ENCODE peak calls at places on chromosomes 2 and 18, in eight cellular contexts. I, H, C, W, A, Y, O and D are unnamed samples.

GRCh38 chr2:30548386-30548785 is 101.3 kb downstream of the LCLAT1 start:
- DNase-seq in Y (no peak), H (no peak), I (no peak), O (no peak), W (no peak), A (no peak), C (no peak), D (no peak)

GRCh38 chr2:8976419-8976818 is 27.1 kb downstream of the MBOAT2 start:
- DNase-seq in I (no peak), A (no peak), H (no peak), W (no peak), C (no peak), O (no peak), Y (no peak), D (no peak)

GRCh38 chr18:57059366-57059765 is 87.5 kb upstream of the BOD1L2 start:
- DNase-seq in A (no peak), Y (no peak), W (no peak), H (no peak), I (no peak), C (no peak), O (no peak), D (no peak)

GRCh38 chr2:214069254-214069653 is 341.6 kb upstream of the VWC2L start:
- DNase-seq in I (no peak), Y (no peak), O (no peak), W (no peak), C (no peak), H (peak; percentile 95), A (no peak), D (no peak)

GRCh38 chr2:39571197-39571731 is 94.5 kb upstream of the TMEM178A start:
- DNase-seq in Y (no peak), I (no peak), C (no peak), O (no peak), H (peak; percentile 30), W (no peak), A (no peak), D (no peak)

GRCh38 chr2:217204358-217204757 is 344.5 kb upstream of the TNP1 start:
- DNase-seq in A (no peak), W (no peak), O (no peak), H (peak; percentile 72), I (no peak), Y (no peak), C (no peak), D (no peak)

GRCh38 chr2:128322651-128323491 is 4.2 kb upstream of the HS6ST1 start:
- DNase-seq in C (peak; percentile 10), H (no peak), Y (peak; percentile 25), A (no peak), O (no peak), I (no peak), W (no peak), D (no peak)

GRCh38 chr18:379665-380356 is 112.0 kb upstream of the THOC1 start:
- DNase-seq in O (no peak), H (no peak), I (no peak), Y (no peak), W (no peak), C (no peak), A (no peak), D (no peak)

GRCh38 chr2:227503433-227504406 is 31.8 kb downstream of the AGFG1 start:
- DNase-seq in Y (no peak), W (peak; percentile 61), H (peak; percentile 82), I (no peak), C (peak; percentile 70), O (peak; percentile 69), A (no peak), D (no peak)

GRCh38 chr2:197867630-197868029 is 63.2 kb downstream of the PLCL1 start:
- DNase-seq in A (no peak), C (no peak), W (no peak), I (no peak), H (no peak), Y (no peak), O (no peak), D (no peak)

GRCh38 chr2:9232166-9232479 is 25.5 kb downstream of the ASAP2 start:
- DNase-seq in Y (no peak), H (no peak), O (no peak), C (no peak), W (no peak), I (no peak), A (no peak), D (no peak)

GRCh38 chr2:118763797-118764196 is 83.7 kb downstream of the EN1 start:
- DNase-seq in H (peak; percentile 17), C (no peak), W (no peak), A (no peak), O (no peak), Y (no peak), I (no peak), D (no peak)

GRCh38 chr2:200862532-200863000 is 1.9 kb downstream of the CLK1 start:
- DNase-seq in H (peak; percentile 67), C (peak; percentile 31), W (no peak), Y (no peak), A (peak; percentile 34), I (no peak), O (peak; percentile 37), D (peak; percentile 34)

GRCh38 chr2:157839162-157839801 is 36.8 kb downstream of the ACVR1 start:
- DNase-seq in C (no peak), Y (no peak), H (peak; percentile 83), O (no peak), A (no peak), I (peak; percentile 52), W (peak; percentile 62), D (no peak)

GRCh38 chr2:224360801-224361251 is 41.1 kb downstream of the FAM124B start:
- DNase-seq in O (no peak), A (no peak), C (no peak), Y (no peak), I (no peak), W (no peak), H (no peak), D (no peak)

GRCh38 chr2:18119883-18120282 is 241.4 kb downstream of the KCNS3 start:
- DNase-seq in O (peak; percentile 48), C (no peak), I (peak; percentile 16), W (peak; percentile 66), H (peak; percentile 68), A (no peak), Y (no peak), D (no peak)

GRCh38 chr2:205543937-205544702 is 138.2 kb upstream of the NRP2 start:
- DNase-seq in C (no peak), O (no peak), A (no peak), I (no peak), Y (no peak), H (peak; percentile 13), W (no peak), D (no peak)

GRCh38 chr2:233240897-233241296 is 10.6 kb upstream of the ATG16L1 start:
- DNase-seq in W (no peak), O (no peak), I (no peak), H (no peak), Y (no peak), A (no peak), C (no peak), D (no peak)

GRCh38 chr2:171836151-171836910 is 57.7 kb downstream of the SLC25A12 start:
- DNase-seq in Y (no peak), C (no peak), O (no peak), A (no peak), I (no peak), H (peak; percentile 33), W (no peak), D (no peak)

GRCh38 chr2:16012626-16013501 is 72.5 kb downstream of the MYCN start:
- DNase-seq in H (no peak), Y (no peak), A (no peak), C (peak; percentile 59), W (no peak), I (peak; percentile 48), O (no peak), D (no peak)

GRCh38 chr2:43081131-43081745 is 145.2 kb downstream of the ZFP36L2 start:
- DNase-seq in Y (no peak), W (no peak), H (peak; percentile 24), A (no peak), C (no peak), O (no peak), I (no peak), D (no peak)

GRCh38 chr2:96549967-96550786 is 13.6 kb downstream of the ARID5A start:
- DNase-seq in C (no peak), A (no peak), Y (no peak), O (peak; percentile 88), H (no peak), I (no peak), W (peak; percentile 82), D (no peak)

GRCh38 chr2:69773201-69773600 is 31.3 kb downstream of the ANXA4 start:
- DNase-seq in C (no peak), O (no peak), I (no peak), A (no peak), H (peak; percentile 51), Y (no peak), W (no peak), D (no peak)

GRCh38 chr2:33298233-33298632 is 178.2 kb upstream of the RASGRP3 start:
- DNase-seq in A (no peak), C (no peak), O (no peak), I (no peak), Y (no peak), W (no peak), H (peak; percentile 96), D (no peak)

GRCh38 chr18:7775848-7776247 is 208.7 kb downstream of the PTPRM start:
- DNase-seq in H (no peak), O (no peak), C (no peak), Y (no peak), W (no peak), A (no peak), I (no peak), D (no peak)

GRCh38 chr18:49510393-49511115 is 23.5 kb upstream of the C18orf32 start:
- DNase-seq in W (peak; percentile 56), Y (peak; percentile 54), H (peak; percentile 60), O (peak; percentile 53), I (peak; percentile 72), A (peak; percentile 49), C (peak; percentile 39), D (peak; percentile 31)

GRCh38 chr2:96374211-96374951 is 38.8 kb downstream of the NCAPH start:
- DNase-seq in A (no peak), H (peak; percentile 16), O (peak; percentile 79), C (peak; percentile 48), I (peak; percentile 72), W (no peak), Y (no peak), D (no peak)

GRCh38 chr18:9825571-9826073 is 60.2 kb upstream of the TXNDC2 start:
- DNase-seq in W (no peak), O (peak; percentile 32), H (peak; percentile 98), A (no peak), C (peak; percentile 82), Y (no peak), I (no peak), D (no peak)

GRCh38 chr18:12599543-12599942 is 58.4 kb downstream of the SPIRE1 start:
- DNase-seq in W (no peak), I (no peak), A (no peak), O (peak; percentile 29), C (peak; percentile 18), Y (no peak), H (peak; percentile 9), D (no peak)

GRCh38 chr18:317618-318017 is 49.8 kb upstream of the THOC1 start:
- DNase-seq in O (no peak), Y (no peak), I (no peak), C (no peak), A (no peak), W (no peak), H (no peak), D (no peak)

GRCh38 chr2:102142829-102143449 is 393 bp downstream of the IL1R1 start:
- DNase-seq in A (no peak), C (no peak), I (no peak), O (no peak), H (peak; percentile 53), Y (no peak), W (no peak), D (no peak)

GRCh38 chr18:63348508-63349136 is 18.4 kb downstream of the KDSR start:
- DNase-seq in I (no peak), C (no peak), O (no peak), H (no peak), A (no peak), Y (no peak), W (no peak), D (no peak)

GRCh38 chr2:85438291-85439110 is 20.0 kb downstream of the SH2D6 start:
- DNase-seq in W (peak; percentile 66), I (peak; percentile 67), H (no peak), C (no peak), Y (no peak), A (no peak), O (no peak), D (no peak)

GRCh38 chr2:12896283-12897014 is 179.7 kb downstream of the TRIB2 start:
- DNase-seq in W (no peak), O (no peak), H (peak; percentile 13), C (no peak), A (no peak), Y (no peak), I (no peak), D (no peak)